ENCODE peak calls at places on chromosomes 16 and 17, in ten cellular contexts. C, G, R, S, X, W, F, I, B and M are unnamed samples.

GRCh38 chr17:55570360-55570759 is 59.1 kb upstream of the SMIM36 start:
- DNase-seq in F (no peak), R (no peak), G (no peak), B (no peak), I (no peak), S (no peak), X (no peak), C (no peak), W (no peak), M (no peak)

GRCh38 chr16:68744744-68745280 is 7.7 kb downstream of the CDH1 start:
- DNase-seq in R (no peak), F (peak), C (peak), S (no peak), G (peak), W (no peak), B (no peak), X (peak), I (peak), M (no peak)

GRCh38 chr17:55157165-55157564 is 107.6 kb upstream of the HLF start:
- DNase-seq in F (no peak), S (no peak), I (no peak), W (no peak), G (no peak), R (no peak), B (no peak), X (no peak), C (peak), M (no peak)

GRCh38 chr17:77189148-77189547 is 48.4 kb downstream of the SEC14L1 start:
- DNase-seq in X (no peak), W (no peak), I (no peak), G (no peak), S (no peak), C (no peak), B (no peak), F (no peak), R (no peak), M (no peak)

GRCh38 chr17:924711-925480 is 54.7 kb downstream of the NXN start:
- DNase-seq in B (no peak), C (no peak), G (no peak), R (no peak), I (no peak), W (no peak), F (peak), X (no peak), S (no peak), M (no peak)

GRCh38 chr16:11671676-11672075 is 3.4 kb downstream of the SNN start:
- DNase-seq in F (no peak), I (no peak), G (no peak), W (no peak), X (no peak), R (no peak), S (no peak), B (no peak), C (no peak), M (no peak)

GRCh38 chr17:78127240-78127887 is 1.2 kb downstream of the TMC6 start:
- DNase-seq in S (peak), C (no peak), W (peak), G (peak), I (no peak), B (peak), X (peak), F (peak), R (peak), M (no peak)

GRCh38 chr16:58556678-58557077 is 41.4 kb downstream of the SETD6 start:
- DNase-seq in W (no peak), I (no peak), S (no peak), C (no peak), X (no peak), F (no peak), B (no peak), G (no peak), R (no peak), M (no peak)

GRCh38 chr17:69722518-69722917 is 308.0 kb downstream of the MAP2K6 start:
- DNase-seq in X (no peak), C (no peak), G (no peak), I (no peak), B (no peak), R (no peak), F (no peak), W (no peak), S (no peak), M (no peak)

GRCh38 chr17:69717819-69718218 is 303.3 kb downstream of the MAP2K6 start:
- DNase-seq in B (no peak), W (no peak), C (no peak), G (no peak), X (no peak), S (no peak), I (no peak), R (no peak), F (no peak), M (no peak)

GRCh38 chr17:69716571-69716970 is 302.1 kb downstream of the MAP2K6 start:
- DNase-seq in B (no peak), G (no peak), C (no peak), W (no peak), I (no peak), R (no peak), X (no peak), F (no peak), S (no peak), M (no peak)

GRCh38 chr17:69717214-69717613 is 302.7 kb downstream of the MAP2K6 start:
- DNase-seq in B (no peak), S (no peak), C (no peak), G (no peak), I (no peak), W (no peak), X (no peak), R (no peak), F (no peak), M (no peak)

GRCh38 chr17:69719474-69720048 is 305.1 kb downstream of the MAP2K6 start:
- DNase-seq in X (no peak), I (no peak), R (no peak), C (no peak), F (no peak), G (no peak), W (no peak), S (no peak), B (no peak), M (no peak)
- TF ChIP-seq CTCF in X (no peak), I (no peak), R (no peak), C (no peak), F (peak), G (no peak), W (no peak), S (no peak), B (no peak), M (no peak)

GRCh38 chr17:57257213-57257873 is 1.0 kb downstream of the MSI2 start:
- DNase-seq in I (no peak), X (no peak), R (no peak), W (no peak), B (no peak), F (no peak), G (no peak), C (peak), S (no peak), M (peak)

GRCh38 chr17:57255182-57255775 is 1.0 kb upstream of the MSI2 start:
- DNase-seq in X (no peak), R (no peak), F (no peak), C (no peak), G (no peak), S (no peak), W (no peak), I (no peak), B (no peak), M (no peak)

GRCh38 chr17:57257911-57258885 is 1.9 kb downstream of the MSI2 start:
- DNase-seq in R (no peak), B (no peak), W (no peak), S (no peak), F (peak), X (no peak), C (peak), G (no peak), I (no peak), M (peak)

GRCh38 chr17:57256708-57257112 is 387 bp downstream of the MSI2 start:
- DNase-seq in I (peak), S (no peak), G (peak), F (no peak), W (no peak), C (peak), R (no peak), X (peak), B (peak), M (no peak)

DNA sequence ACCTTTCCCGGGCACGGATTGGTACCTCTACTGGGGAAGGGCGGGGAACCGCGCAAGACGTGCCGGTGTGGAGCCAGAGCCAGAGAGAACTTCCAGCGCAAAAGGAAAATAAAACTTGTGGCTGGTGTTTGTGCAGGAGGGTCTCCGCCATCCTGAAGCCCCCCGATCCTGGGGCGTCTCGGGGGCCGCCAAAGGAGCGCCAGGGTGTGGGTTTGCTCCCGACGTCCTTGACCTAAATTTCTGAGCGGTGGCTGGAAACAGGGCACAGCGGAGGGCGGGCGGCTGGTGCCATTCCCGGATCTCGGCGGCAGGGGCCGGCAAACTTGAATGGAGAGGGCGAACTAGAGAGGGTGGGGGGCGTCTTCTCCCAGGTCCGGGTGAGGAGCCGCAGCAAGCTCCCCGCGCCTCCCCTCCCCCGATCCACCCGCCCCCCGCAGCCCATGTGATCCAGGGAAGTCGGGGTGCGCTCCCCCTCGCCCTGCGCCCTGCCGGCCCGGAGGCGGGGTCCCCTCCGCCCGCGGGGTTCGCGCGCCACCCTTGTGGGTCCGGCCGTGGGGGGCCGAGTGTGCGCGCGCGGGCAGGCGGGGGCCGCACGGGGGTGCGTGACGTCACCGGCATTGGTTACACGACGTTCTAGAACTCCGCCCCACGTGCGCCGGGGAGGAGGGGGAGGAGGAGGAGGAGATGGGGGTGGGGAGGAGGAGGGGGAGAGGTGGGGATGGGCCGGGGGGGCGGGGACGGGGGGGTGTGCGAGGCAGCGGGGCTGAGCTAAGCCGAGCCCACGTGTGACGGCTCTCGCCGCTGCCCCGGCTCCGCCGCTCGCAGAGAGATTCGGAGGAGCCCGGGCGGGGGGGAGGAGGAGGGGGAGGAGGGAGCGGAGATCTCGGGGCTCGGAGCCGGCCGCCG is at the start of gene MSI2:
- DNase-seq in X (peak), S (peak), W (peak), R (peak), I (peak), G (peak), B (peak), F (peak), C (peak), M (peak)
- TF ChIP-seq CTCF in X (no peak), S (no peak), W (peak), R (no peak), I (no peak), G (peak), B (peak), F (peak), C (no peak), M (no peak)

GRCh38 chr16:67284699-67285646 is 5.6 kb downstream of the PLEKHG4 start:
- DNase-seq in F (peak), R (peak), S (no peak), I (peak), W (peak), B (peak), C (peak), G (peak), X (no peak), M (no peak)
- TF ChIP-seq CTCF in F (peak), R (peak), S (no peak), I (peak), W (peak), B (peak), C (peak), G (peak), X (peak), M (peak)

GRCh38 chr17:13941781-13942180 is 127.5 kb upstream of the COX10 start:
- DNase-seq in F (no peak), R (no peak), I (no peak), W (no peak), X (no peak), B (no peak), S (no peak), G (no peak), C (no peak), M (no peak)

GRCh38 chr17:13933597-13934276 is 135.6 kb upstream of the COX10 start:
- DNase-seq in B (no peak), G (no peak), R (no peak), I (no peak), C (no peak), S (no peak), F (no peak), W (no peak), X (no peak), M (no peak)

GRCh38 chr17:13943859-13944258 is 125.4 kb upstream of the COX10 start:
- DNase-seq in F (no peak), S (no peak), X (no peak), R (no peak), C (no peak), G (no peak), I (no peak), W (no peak), B (no peak), M (no peak)

GRCh38 chr17:13940858-13941665 is 128.2 kb upstream of the COX10 start:
- DNase-seq in I (peak), X (no peak), F (peak), S (no peak), R (no peak), W (no peak), B (no peak), G (no peak), C (peak), M (no peak)

DNA sequence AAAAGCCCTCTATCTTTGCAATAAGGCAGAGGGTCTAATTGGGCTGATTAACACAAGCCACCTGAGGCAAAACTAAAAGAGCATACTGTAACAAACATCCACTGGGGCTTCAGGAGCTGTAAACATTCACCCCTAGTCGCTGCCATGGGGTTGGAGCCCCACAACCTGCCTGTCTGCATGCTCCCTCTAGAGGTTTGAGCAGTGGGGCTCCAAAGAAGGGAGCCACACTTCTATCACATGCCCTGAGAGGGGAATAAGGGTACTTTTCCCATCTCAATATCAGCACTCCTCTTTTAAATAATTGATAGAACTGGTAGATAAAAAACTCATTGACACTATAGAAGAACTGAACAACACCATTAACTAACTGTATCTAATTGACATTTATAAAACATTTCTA is 130.1 kb upstream of the COX10 start:
- DNase-seq in C (no peak), X (no peak), G (no peak), S (no peak), F (no peak), B (no peak), I (no peak), W (no peak), R (no peak), M (no peak)
- TF ChIP-seq CTCF in C (no peak), X (no peak), G (no peak), S (no peak), F (peak), B (no peak), I (no peak), W (no peak), R (no peak), M (no peak)

GRCh38 chr17:37187262-37187661 is 188.5 kb upstream of the C17orf78 start:
- DNase-seq in R (no peak), G (peak), C (no peak), W (no peak), B (no peak), X (no peak), F (no peak), S (no peak), I (no peak), M (no peak)

GRCh38 chr17:37188157-37188556 is 187.6 kb upstream of the C17orf78 start:
- DNase-seq in G (no peak), W (no peak), I (no peak), S (no peak), R (no peak), F (no peak), X (no peak), C (no peak), B (no peak), M (no peak)

GRCh38 chr17:37194208-37194607 is 181.6 kb upstream of the C17orf78 start:
- DNase-seq in C (no peak), F (no peak), I (peak), S (no peak), B (no peak), W (no peak), G (no peak), X (no peak), R (no peak), M (no peak)

GRCh38 chr17:37191219-37191618 is 184.6 kb upstream of the C17orf78 start:
- DNase-seq in G (no peak), X (no peak), W (no peak), R (no peak), B (no peak), I (no peak), C (peak), F (no peak), S (no peak), M (no peak)

DNA sequence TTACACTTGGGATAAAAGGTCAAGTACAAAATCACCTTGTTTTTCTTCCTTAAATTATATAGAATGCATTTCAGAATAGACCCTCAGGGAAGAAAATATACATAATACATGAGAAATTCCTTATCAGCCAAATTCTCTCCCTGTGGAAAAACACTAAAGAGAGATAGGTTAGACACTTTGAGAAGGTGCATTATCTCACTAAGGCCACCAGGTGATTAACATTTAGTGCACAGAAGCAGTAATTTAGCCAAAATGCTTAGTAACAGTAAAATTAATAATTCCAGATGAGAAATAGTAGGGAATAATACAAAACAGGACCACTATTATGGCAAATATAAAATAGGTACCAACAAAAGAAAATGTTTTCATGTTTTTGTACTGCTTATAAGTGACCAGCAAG is 185.3 kb upstream of the C17orf78 start:
- DNase-seq in I (no peak), R (no peak), S (no peak), B (no peak), G (no peak), W (no peak), X (no peak), F (no peak), C (no peak), M (no peak)
- TF ChIP-seq CTCF in I (no peak), R (no peak), S (no peak), B (no peak), G (no peak), W (peak), X (no peak), F (peak), C (peak), M (no peak)

DNA sequence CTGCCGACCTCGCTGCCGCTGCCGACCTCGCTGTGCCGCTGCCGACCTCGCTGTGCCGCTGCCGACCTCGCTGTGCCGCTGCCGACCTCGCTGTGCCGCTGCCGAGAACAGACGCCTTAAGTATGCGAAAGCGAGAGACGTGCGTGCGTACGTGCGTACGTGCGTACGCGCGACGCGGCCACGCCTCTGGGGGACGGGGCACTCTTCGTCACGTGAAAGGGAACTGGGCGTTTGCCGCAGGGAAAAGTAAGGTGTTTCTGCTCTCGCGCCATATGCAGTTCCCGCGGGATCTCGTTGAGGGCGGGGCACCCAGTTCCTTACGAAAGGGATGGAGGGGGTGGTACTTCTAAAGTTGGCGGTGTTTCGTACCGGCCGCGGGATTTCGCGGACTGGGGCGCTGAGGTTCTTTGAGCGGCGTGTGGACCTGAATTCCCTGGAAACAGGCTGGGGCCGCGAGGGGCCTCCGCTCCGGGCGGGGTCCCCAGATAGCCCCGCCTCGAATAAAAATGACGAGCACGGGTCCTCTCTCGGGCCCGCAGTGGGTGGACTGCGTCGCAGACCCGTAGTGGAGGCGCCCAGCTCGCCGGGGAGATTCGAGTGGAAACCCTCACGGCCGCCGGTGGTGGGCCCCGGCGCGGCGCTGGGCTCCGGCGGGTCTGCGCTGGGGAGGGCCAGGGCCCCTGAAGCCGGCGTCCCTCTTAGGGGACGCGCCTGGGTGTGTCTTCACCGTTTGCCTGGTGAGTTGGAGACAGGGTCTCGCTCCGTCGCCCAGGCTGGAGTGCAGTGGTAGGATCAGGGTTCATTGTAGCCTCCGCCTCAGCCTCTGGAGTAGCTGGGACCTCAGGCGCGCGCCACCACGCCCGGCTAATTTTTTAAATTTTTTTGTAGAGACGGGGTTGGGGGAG is at the start of gene EIF4A3:
- DNase-seq in X (peak), R (peak), C (peak), I (peak), G (peak), F (peak), W (peak), S (peak), B (peak), M (peak)
- TF ChIP-seq CTCF in X (no peak), R (no peak), C (no peak), I (no peak), G (peak), F (no peak), W (no peak), S (no peak), B (peak), M (no peak)

GRCh38 chr17:8651013-8651412 is 20.5 kb upstream of the MYH10 start:
- DNase-seq in B (no peak), S (no peak), W (no peak), I (no peak), X (no peak), F (no peak), R (no peak), G (no peak), C (no peak), M (no peak)
- TF ChIP-seq CTCF in B (no peak), S (no peak), W (no peak), I (no peak), X (no peak), F (peak), R (no peak), G (no peak), C (no peak), M (no peak)

GRCh38 chr16:24178496-24178895 is 77.6 kb upstream of the CACNG3 start:
- DNase-seq in R (no peak), B (no peak), S (no peak), F (peak), C (no peak), W (peak), I (no peak), X (no peak), G (peak), M (no peak)
- TF ChIP-seq CTCF in R (no peak), B (no peak), S (no peak), F (no peak), C (no peak), W (no peak), I (no peak), X (no peak), G (no peak), M (no peak)